ENCODE peak calls at places on chromosomes 2 and 18, in five cellular contexts. D, F, Y, X and L are unnamed samples.
A peak's percentile ranks its signal among the peaks of the same experiment; 100 is the strongest.

GRCh38 chr18:58213445-58213844 is 169.4 kb downstream of the NEDD4L start:
- DNase-seq in D (no peak), F (no peak), Y (no peak), X (peak; percentile 2), L (no peak)

GRCh38 chr2:240021488-240022104 is 3.5 kb downstream of the NDUFA10 start:
- DNase-seq in D (peak; percentile 46), F (peak; percentile 54), Y (peak; percentile 60), X (peak; percentile 29), L (peak; percentile 57)

GRCh38 chr2:119921825-119922224 is 91.1 kb upstream of the EPB41L5 start:
- DNase-seq in D (no peak), F (no peak), Y (no peak), X (no peak), L (no peak)

GRCh38 chr18:57794951-57795728 is 8.0 kb downstream of the ATP8B1 start:
- DNase-seq in D (no peak), F (no peak), Y (no peak), X (no peak), L (peak; percentile 47)

GRCh38 chr2:238952261-238952924 is 104.5 kb downstream of the TWIST2 start:
- DNase-seq in D (no peak), F (no peak), Y (no peak), X (no peak), L (no peak)

GRCh38 chr2:41859615-41860014 is 188.2 kb upstream of the PKDCC start:
- DNase-seq in D (no peak), F (no peak), Y (no peak), X (no peak), L (no peak)

GRCh38 chr2:54606393-54606973 is 117.0 kb upstream of the EML6 start:
- DNase-seq in D (no peak), F (no peak), Y (peak; percentile 55), X (no peak), L (no peak)

GRCh38 chr2:84717302-84717701 is 163.6 kb downstream of the TRABD2A start:
- DNase-seq in D (no peak), F (no peak), Y (no peak), X (no peak), L (no peak)